ENCODE peak calls at places on chromosomes 5 and 9, in seven cellular contexts. One of them, this sample, is unnamed.

GRCh38 chr5:89270901-89271300 is 387.9 kb upstream of the MEF2C start:
- DNase-seq in H9: no peak
- DNase-seq in H1: no peak
- DNase-seq in mesenchymal stem cell: no peak
- DNase-seq in trophoblast cell: no peak
- DNase-seq in neuronal stem cell: no peak
- DNase-seq in IMR-90: no peak
- DNase-seq in this sample: no peak

GRCh38 chr5:78008356-78008967 is 232.3 kb upstream of the TBCA start:
- DNase-seq in neuronal stem cell: no peak
- DNase-seq in mesenchymal stem cell: peak; percentile 60
- DNase-seq in trophoblast cell: peak; percentile 41
- DNase-seq in IMR-90: peak; percentile 58
- DNase-seq in H9: no peak
- DNase-seq in H1: no peak
- DNase-seq in this sample: peak; percentile 62

GRCh38 chr5:174527936-174528557 is 196.3 kb upstream of the MSX2 start:
- DNase-seq in H9: no peak
- DNase-seq in mesenchymal stem cell: no peak
- DNase-seq in trophoblast cell: no peak
- DNase-seq in neuronal stem cell: no peak
- DNase-seq in IMR-90: peak; percentile 31
- DNase-seq in H1: no peak
- DNase-seq in this sample: no peak

GRCh38 chr5:5658226-5658625 is 235.7 kb downstream of the ICE1 start:
- DNase-seq in IMR-90: no peak
- DNase-seq in mesenchymal stem cell: no peak
- DNase-seq in H1: no peak
- DNase-seq in H9: no peak
- DNase-seq in trophoblast cell: peak; percentile 2
- DNase-seq in neuronal stem cell: no peak
- DNase-seq in this sample: no peak

GRCh38 chr9:89863837-89864236 is 259.0 kb downstream of the GADD45G start:
- DNase-seq in mesenchymal stem cell: no peak
- DNase-seq in neuronal stem cell: no peak
- DNase-seq in H9: no peak
- DNase-seq in IMR-90: no peak
- DNase-seq in trophoblast cell: no peak
- DNase-seq in H1: no peak
- DNase-seq in this sample: no peak

GRCh38 chr9:1298027-1298426 is 247.9 kb downstream of the DMRT2 start:
- DNase-seq in H9: no peak
- DNase-seq in trophoblast cell: no peak
- DNase-seq in IMR-90: no peak
- DNase-seq in H1: no peak
- DNase-seq in neuronal stem cell: no peak
- DNase-seq in mesenchymal stem cell: no peak
- DNase-seq in this sample: peak; percentile 1

GRCh38 chr5:33688041-33688980 is 203.5 kb downstream of the ADAMTS12 start:
- DNase-seq in neuronal stem cell: no peak
- DNase-seq in H1: no peak
- DNase-seq in mesenchymal stem cell: no peak
- DNase-seq in trophoblast cell: no peak
- DNase-seq in H9: no peak
- DNase-seq in IMR-90: no peak
- DNase-seq in this sample: no peak

GRCh38 chr9:6304232-6304631 is 23.9 kb upstream of the TPD52L3 start:
- DNase-seq in trophoblast cell: no peak
- DNase-seq in H9: no peak
- DNase-seq in IMR-90: no peak
- DNase-seq in mesenchymal stem cell: no peak
- DNase-seq in H1: no peak
- DNase-seq in neuronal stem cell: no peak
- DNase-seq in this sample: no peak

GRCh38 chr5:178931846-178932760 is 8.9 kb upstream of the ZNF454 start:
- DNase-seq in mesenchymal stem cell: no peak
- DNase-seq in H1: no peak
- DNase-seq in H9: no peak
- DNase-seq in IMR-90: no peak
- DNase-seq in neuronal stem cell: no peak
- DNase-seq in trophoblast cell: no peak
- DNase-seq in this sample: peak; percentile 6

GRCh38 chr5:150637245-150638052 is 3.0 kb upstream of the SYNPO start:
- DNase-seq in H9: no peak
- DNase-seq in neuronal stem cell: no peak
- DNase-seq in trophoblast cell: peak; percentile 97
- DNase-seq in IMR-90: peak; percentile 95
- DNase-seq in mesenchymal stem cell: peak; percentile 95
- DNase-seq in H1: no peak
- DNase-seq in this sample: peak; percentile 86

GRCh38 chr5:133299021-133299420 is 247.2 kb downstream of the HSPA4 start:
- DNase-seq in H9: no peak
- DNase-seq in H1: no peak
- DNase-seq in mesenchymal stem cell: no peak
- DNase-seq in trophoblast cell: no peak
- DNase-seq in neuronal stem cell: no peak
- DNase-seq in IMR-90: no peak
- DNase-seq in this sample: no peak

GRCh38 chr9:5869315-5870019 is 21.2 kb upstream of the MLANA start:
- DNase-seq in IMR-90: no peak
- DNase-seq in trophoblast cell: no peak
- DNase-seq in mesenchymal stem cell: no peak
- DNase-seq in H1: no peak
- DNase-seq in neuronal stem cell: no peak
- DNase-seq in H9: peak; percentile 64
- DNase-seq in this sample: peak; percentile 78

GRCh38 chr5:106312360-106312759 is 1358.4 kb downstream of the EFNA5 start:
- DNase-seq in mesenchymal stem cell: peak; percentile 4
- DNase-seq in H9: no peak
- DNase-seq in trophoblast cell: peak; percentile 10
- DNase-seq in IMR-90: peak; percentile 69
- DNase-seq in H1: no peak
- DNase-seq in neuronal stem cell: no peak
- DNase-seq in this sample: no peak

GRCh38 chr5:134029156-134029555 is 24.4 kb upstream of the VDAC1 start:
- DNase-seq in IMR-90: peak; percentile 94
- DNase-seq in H1: no peak
- DNase-seq in H9: no peak
- DNase-seq in mesenchymal stem cell: peak; percentile 84
- DNase-seq in neuronal stem cell: no peak
- DNase-seq in trophoblast cell: no peak
- DNase-seq in this sample: no peak

GRCh38 chr5:73591698-73592501 is 26.4 kb downstream of the UTP15 start:
- DNase-seq in H1: no peak
- DNase-seq in IMR-90: peak; percentile 79
- DNase-seq in mesenchymal stem cell: peak; percentile 84
- DNase-seq in trophoblast cell: no peak
- DNase-seq in H9: no peak
- DNase-seq in neuronal stem cell: no peak
- DNase-seq in this sample: no peak

GRCh38 chr9:33044677-33045282 is 19.7 kb downstream of the DNAJA1 start:
- DNase-seq in mesenchymal stem cell: no peak
- DNase-seq in H1: no peak
- DNase-seq in neuronal stem cell: peak; percentile 3
- DNase-seq in IMR-90: no peak
- DNase-seq in trophoblast cell: peak; percentile 40
- DNase-seq in H9: peak; percentile 71
- DNase-seq in this sample: peak; percentile 74

GRCh38 chr9:101727621-101728524 is 10.6 kb downstream of the GRIN3A start:
- DNase-seq in neuronal stem cell: no peak
- DNase-seq in H9: peak; percentile 48
- DNase-seq in mesenchymal stem cell: no peak
- DNase-seq in IMR-90: peak; percentile 11
- DNase-seq in H1: no peak
- DNase-seq in trophoblast cell: no peak
- DNase-seq in this sample: peak; percentile 90

GRCh38 chr5:149135536-149136201 is 5.6 kb upstream of the ABLIM3 start:
- DNase-seq in H1: no peak
- DNase-seq in mesenchymal stem cell: peak; percentile 88
- DNase-seq in trophoblast cell: no peak
- DNase-seq in neuronal stem cell: no peak
- DNase-seq in IMR-90: peak; percentile 92
- DNase-seq in H9: no peak
- DNase-seq in this sample: no peak

GRCh38 chr5:149134778-149135169 is 6.5 kb upstream of the ABLIM3 start:
- DNase-seq in neuronal stem cell: no peak
- DNase-seq in H1: no peak
- DNase-seq in mesenchymal stem cell: no peak
- DNase-seq in IMR-90: no peak
- DNase-seq in trophoblast cell: no peak
- DNase-seq in H9: no peak
- DNase-seq in this sample: no peak

GRCh38 chr5:149141224-149141956 is at the start of gene ABLIM3:
- DNase-seq in IMR-90: peak; percentile 55
- DNase-seq in H9: peak; percentile 86
- DNase-seq in neuronal stem cell: peak; percentile 57
- DNase-seq in H1: peak; percentile 29
- DNase-seq in mesenchymal stem cell: peak; percentile 70
- DNase-seq in trophoblast cell: peak; percentile 49
- DNase-seq in this sample: peak; percentile 72

GRCh38 chr5:149140197-149141002 is 893 bp upstream of the ABLIM3 start:
- DNase-seq in IMR-90: peak; percentile 30
- DNase-seq in neuronal stem cell: no peak
- DNase-seq in H9: no peak
- DNase-seq in mesenchymal stem cell: no peak
- DNase-seq in H1: no peak
- DNase-seq in trophoblast cell: no peak
- DNase-seq in this sample: no peak

DNA sequence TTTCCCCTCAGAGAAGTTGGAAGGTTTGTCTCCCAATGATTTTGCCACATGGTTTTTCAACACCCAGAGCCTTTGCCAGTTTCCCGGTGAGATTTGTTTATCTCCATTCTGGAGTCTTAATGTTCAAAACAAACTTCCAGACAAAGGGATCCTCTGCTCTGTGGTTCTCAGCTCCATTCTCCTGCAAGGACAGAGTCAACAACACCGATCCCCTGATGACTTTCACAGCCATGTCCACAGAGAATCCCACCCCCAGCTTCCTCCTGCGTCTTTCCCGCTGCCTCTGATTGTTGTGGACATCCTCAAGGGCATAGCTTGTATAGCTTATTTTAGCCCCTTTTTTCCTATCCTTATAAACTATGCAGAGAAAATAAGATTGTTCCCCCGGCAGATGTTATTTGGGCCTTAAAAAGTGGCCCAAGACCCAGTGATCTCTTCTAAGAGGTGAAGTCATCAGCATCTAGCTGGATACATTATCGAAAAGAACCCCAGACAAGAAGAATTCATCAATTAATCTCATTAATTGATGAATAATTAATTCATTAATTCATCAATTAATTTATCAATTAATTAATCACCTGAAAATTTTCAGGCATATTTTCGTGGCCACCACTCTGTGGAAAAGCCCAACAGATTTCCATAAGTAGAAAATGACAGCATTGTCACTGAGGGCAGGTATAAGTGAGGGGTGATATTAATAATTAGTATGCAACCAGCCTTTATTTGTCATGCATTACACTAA is 2.9 kb upstream of the ABLIM3 start:
- DNase-seq in H9: no peak
- DNase-seq in mesenchymal stem cell: no peak
- DNase-seq in IMR-90: no peak
- DNase-seq in H1: no peak
- DNase-seq in neuronal stem cell: no peak
- DNase-seq in trophoblast cell: no peak
- DNase-seq in this sample: no peak
- H3K4me1 ChIP-seq in H9: no peaks in the 10 kb centered on the region
- H3K4me1 ChIP-seq in mesenchymal stem cell: peaks cover 19% of the 10 kb centered on the region
- H3K4me1 ChIP-seq in IMR-90: peaks cover 20% of the 10 kb centered on the region
- H3K4me1 ChIP-seq in H1: peaks cover 3% of the 10 kb centered on the region
- H3K4me1 ChIP-seq in neuronal stem cell: peaks cover 4% of the 10 kb centered on the region
- H3K4me1 ChIP-seq in trophoblast cell: peaks cover 13% of the 10 kb centered on the region
- H3K4me1 ChIP-seq in this sample: no peaks in the 10 kb centered on the region

GRCh38 chr9:127771570-127772189 is 6.8 kb downstream of the SH2D3C start:
- DNase-seq in neuronal stem cell: no peak
- DNase-seq in mesenchymal stem cell: no peak
- DNase-seq in H9: no peak
- DNase-seq in trophoblast cell: no peak
- DNase-seq in H1: no peak
- DNase-seq in IMR-90: no peak
- DNase-seq in this sample: no peak
- H2BK120ac ChIP-seq in neuronal stem cell: no peak overlapping the region
- H2BK120ac ChIP-seq in mesenchymal stem cell: no peak overlapping the region
- H2BK120ac ChIP-seq in H9: no peak overlapping the region
- H2BK120ac ChIP-seq in trophoblast cell: no peak overlapping the region
- H2BK120ac ChIP-seq in H1: no peak overlapping the region
- H2BK120ac ChIP-seq in IMR-90: no peak overlapping the region
- H2BK120ac ChIP-seq in this sample: no peak overlapping the region

DNA sequence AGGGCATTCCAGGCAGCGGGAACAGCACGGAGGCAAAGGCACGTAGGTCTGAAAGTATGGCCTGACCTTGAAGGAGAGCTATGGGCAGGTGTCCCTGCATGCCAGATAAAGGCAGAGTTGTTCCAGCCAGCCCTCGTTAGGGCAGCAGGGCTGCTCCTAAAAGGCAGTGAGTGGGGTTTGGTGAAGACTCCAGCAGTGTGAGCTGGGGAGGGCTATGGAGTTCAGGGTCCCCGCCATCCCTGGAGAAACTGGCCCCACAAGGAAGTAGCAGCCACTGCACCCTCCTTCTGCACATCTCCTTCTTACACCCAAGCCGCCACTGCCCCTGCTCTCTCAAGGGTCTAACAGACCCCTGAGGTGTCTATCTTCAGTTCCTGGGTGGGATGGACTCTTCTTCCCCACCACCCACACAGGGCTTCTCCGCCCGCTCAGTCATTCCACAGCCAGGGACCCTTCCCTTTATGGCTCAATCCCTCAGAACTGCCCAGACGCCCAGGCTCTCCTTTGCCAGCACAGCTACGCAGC is 1.4 kb downstream of the AKNA start:
- DNase-seq in H9: no peak
- DNase-seq in H1: no peak
- DNase-seq in mesenchymal stem cell: peak; percentile 15
- DNase-seq in trophoblast cell: no peak
- DNase-seq in neuronal stem cell: no peak
- DNase-seq in IMR-90: no peak
- DNase-seq in this sample: no peak
- H3K4me1 ChIP-seq in H9: peaks cover 4% of the 10 kb centered on the region
- H3K4me1 ChIP-seq in H1: peaks cover 35% of the 10 kb centered on the region
- H3K4me1 ChIP-seq in mesenchymal stem cell: peaks cover 40% of the 10 kb centered on the region
- H3K4me1 ChIP-seq in trophoblast cell: peaks cover 52% of the 10 kb centered on the region
- H3K4me1 ChIP-seq in neuronal stem cell: peaks cover 42% of the 10 kb centered on the region
- H3K4me1 ChIP-seq in IMR-90: peaks cover 36% of the 10 kb centered on the region
- H3K4me1 ChIP-seq in this sample: peaks cover 7% of the 10 kb centered on the region

DNA sequence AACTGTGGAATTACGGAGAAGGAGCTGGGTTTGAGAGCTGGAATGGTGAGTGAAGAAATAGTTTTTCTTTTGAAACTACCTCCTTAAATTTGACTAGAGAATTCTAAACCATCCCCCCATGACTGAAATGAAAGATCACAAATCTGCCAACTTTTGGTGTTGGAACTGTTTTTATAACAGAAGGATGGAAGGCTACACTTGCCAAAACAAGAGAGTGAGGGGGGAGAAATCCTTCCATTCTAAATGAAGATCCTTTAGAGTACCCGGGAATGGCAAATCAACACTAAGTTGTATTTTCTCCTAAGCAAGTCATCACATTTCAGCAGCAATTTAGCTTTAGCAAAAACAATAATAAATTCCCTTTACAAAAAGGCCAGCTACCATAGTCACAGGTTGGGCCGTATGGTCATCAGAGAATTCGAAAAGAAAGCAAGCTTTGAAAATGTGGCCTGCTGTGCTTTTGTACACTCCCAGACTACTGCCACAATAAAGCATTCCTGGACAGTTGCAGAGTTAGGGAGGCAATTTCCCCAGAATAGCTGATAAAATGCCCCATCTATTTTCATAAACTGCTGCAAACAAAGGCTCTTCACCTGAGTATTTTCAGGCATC is 25.0 kb upstream of the FREM1 start:
- DNase-seq in neuronal stem cell: peak; percentile 56
- DNase-seq in H1: no peak
- DNase-seq in IMR-90: no peak
- DNase-seq in mesenchymal stem cell: no peak
- DNase-seq in trophoblast cell: no peak
- DNase-seq in H9: no peak
- DNase-seq in this sample: no peak
- H2BK120ac ChIP-seq in neuronal stem cell: no peak overlapping the region
- H2BK120ac ChIP-seq in H1: no peak overlapping the region
- H2BK120ac ChIP-seq in IMR-90: no peak overlapping the region
- H2BK120ac ChIP-seq in mesenchymal stem cell: peak overlapping the region; percentile 15
- H2BK120ac ChIP-seq in trophoblast cell: no peak overlapping the region
- H2BK120ac ChIP-seq in H9: no peak overlapping the region
- H2BK120ac ChIP-seq in this sample: no peak overlapping the region